ENCODE peak calls at places on chromosomes 3 and 15, in four cellular contexts. D is GM04504; Q is left cardiac atrium; O is stimulated activated CD8-positive, alpha-beta memory T cell treated with anti-CD3 and anti-CD28 coated beads, Interleukin-4, amount 100 ng/mL, for 24 hours. L is an unnamed sample.
A peak's percentile ranks its signal among the peaks of the same experiment; 100 is the strongest.

GRCh38 chr3:128487813-128488635 is 5.0 kb downstream of the GATA2 start:
- DNase-seq in D (peak; percentile 86), Q (peak; percentile 94), O (no peak), L (peak; percentile 94)

GRCh38 chr3:103712320-103713008 is 1277.6 kb downstream of the ZPLD1 start:
- DNase-seq in D (no peak), Q (no peak), O (no peak), L (peak; percentile 69)

GRCh38 chr3:46372492-46373359 is 2.0 kb downstream of the CCR5 start:
- DNase-seq in D (no peak), Q (no peak), O (no peak), L (peak; percentile 61)

GRCh38 chr15:38705421-38706219 is 141.0 kb upstream of the RASGRP1 start:
- DNase-seq in D (no peak), Q (no peak), O (no peak), L (peak; percentile 53)

GRCh38 chr3:42250761-42251160 is 15.2 kb downstream of the CCK start:
- DNase-seq in D (no peak), Q (no peak), O (no peak), L (no peak)

GRCh38 chr3:33299395-33300081 is 22.3 kb downstream of the FBXL2 start:
- DNase-seq in D (peak; percentile 54), Q (no peak), O (no peak), L (peak; percentile 86)

GRCh38 chr3:4768521-4768920 is 210.7 kb upstream of the BHLHE40 start:
- DNase-seq in D (no peak), Q (no peak), O (no peak), L (no peak)

GRCh38 chr3:16309558-16309957 is 44.5 kb downstream of the OXNAD1 start:
- DNase-seq in D (no peak), Q (no peak), O (peak; percentile 12), L (peak; percentile 72)

GRCh38 chr3:185645596-185646381 is 59.7 kb downstream of the SENP2 start:
- DNase-seq in D (no peak), Q (no peak), O (no peak), L (no peak)

GRCh38 chr3:139198929-139199328 is 144.9 kb upstream of the MRPS22 start:
- DNase-seq in D (peak; percentile 13), Q (no peak), O (no peak), L (peak; percentile 96)

GRCh38 chr3:183244219-183244618 is 8.8 kb upstream of the B3GNT5 start:
- DNase-seq in D (no peak), Q (peak; percentile 62), O (no peak), L (peak; percentile 87)

GRCh38 chr3:14305321-14305720 is 97.1 kb upstream of the SLC6A6 start:
- DNase-seq in D (no peak), Q (no peak), O (no peak), L (no peak)

GRCh38 chr3:149879872-149880271 is 66.9 kb downstream of the RNF13 start:
- DNase-seq in D (peak; percentile 32), Q (peak; percentile 71), O (no peak), L (peak; percentile 62)

GRCh38 chr3:172591876-172592771 is 68.9 kb upstream of the TNFSF10 start:
- DNase-seq in D (no peak), Q (no peak), O (peak; percentile 69), L (peak; percentile 73)

GRCh38 chr3:70554170-70554569 is 241.7 kb upstream of the MDFIC2 start:
- DNase-seq in D (no peak), Q (no peak), O (no peak), L (no peak)

GRCh38 chr3:139941580-139941979 is 6.6 kb downstream of the CLSTN2 start:
- DNase-seq in D (no peak), Q (no peak), O (no peak), L (no peak)

GRCh38 chr3:17077614-17078013 is 192.9 kb downstream of the PLCL2 start:
- DNase-seq in D (no peak), Q (peak; percentile 42), O (no peak), L (peak; percentile 34)

GRCh38 chr3:197550489-197550888 is 5.3 kb downstream of the BDH1 start:
- DNase-seq in D (no peak), Q (no peak), O (no peak), L (no peak)

GRCh38 chr3:8458711-8459110 is 42.9 kb upstream of the LMCD1 start:
- DNase-seq in D (peak; percentile 91), Q (peak; percentile 48), O (no peak), L (peak; percentile 82)

GRCh38 chr3:160986060-160986459 is 119.1 kb downstream of the B3GALNT1 start:
- DNase-seq in D (no peak), Q (no peak), O (no peak), L (no peak)

GRCh38 chr15:53013329-53013728 is 223.2 kb upstream of the ONECUT1 start:
- DNase-seq in D (no peak), Q (no peak), O (no peak), L (no peak)

GRCh38 chr3:42871592-42872196 is 4.0 kb downstream of the CYP8B1 start:
- DNase-seq in D (no peak), Q (peak; percentile 42), O (no peak), L (no peak)

GRCh38 chr3:29201609-29202008 is 79.3 kb upstream of the RBMS3 start:
- DNase-seq in D (no peak), Q (no peak), O (no peak), L (no peak)

GRCh38 chr15:52086001-52086786 is 26.4 kb downstream of the BCL2L10 start:
- DNase-seq in D (no peak), Q (no peak), O (no peak), L (no peak)

GRCh38 chr3:124260206-124260915 is 268.4 kb upstream of the ROPN1 start:
- DNase-seq in D (peak; percentile 78), Q (peak; percentile 66), O (no peak), L (peak; percentile 97)

GRCh38 chr3:129052675-129053074 is 7.9 kb upstream of the GP9 start:
- DNase-seq in D (no peak), Q (peak; percentile 75), O (no peak), L (no peak)

GRCh38 chr3:53531749-53532148 is 37.3 kb downstream of the CACNA1D start:
- DNase-seq in D (no peak), Q (no peak), O (no peak), L (no peak)

GRCh38 chr3:127570520-127570919 is 20.0 kb downstream of the TPRA1 start:
- DNase-seq in D (no peak), Q (no peak), O (no peak), L (no peak)

GRCh38 chr3:58164199-58164879 is 46.4 kb downstream of the DNASE1L3 start:
- DNase-seq in D (no peak), Q (peak; percentile 78), O (no peak), L (peak; percentile 76)

GRCh38 chr3:52091566-52092290 is 35.4 kb upstream of the DUSP7 start:
- DNase-seq in D (no peak), Q (peak; percentile 15), O (no peak), L (peak; percentile 17)

GRCh38 chr3:57864853-57865252 is 108.7 kb downstream of the SLMAP start:
- DNase-seq in D (no peak), Q (no peak), O (no peak), L (peak; percentile 19)